ENCODE peak calls at places on chromosome 22, in ten cellular contexts. One of them, this sample, is unnamed.

GRCh38 chr22:29314537-29315285 is 786 bp downstream of the RASL10A start:
- DNase-seq in hepatocyte: no peak
- DNase-seq in HTR-8/SVneo: no peak
- DNase-seq in fibroblast of the conjunctiva: no peak
- DNase-seq in GM12878: no peak
- DNase-seq in NCI-H524: no peak
- DNase-seq in pulmonary artery endothelial cell: no peak
- DNase-seq in iPS DF 19.7: no peak
- DNase-seq in kidney epithelial cell: no peak
- DNase-seq in substantia nigra: no peak
- DNase-seq in this sample: no peak

GRCh38 chr22:35631597-35631996 is 14.5 kb upstream of the MB start:
- DNase-seq in substantia nigra: no peak
- DNase-seq in kidney epithelial cell: no peak
- DNase-seq in GM12878: no peak
- DNase-seq in hepatocyte: peak
- DNase-seq in HTR-8/SVneo: no peak
- DNase-seq in NCI-H524: peak
- DNase-seq in pulmonary artery endothelial cell: no peak
- DNase-seq in iPS DF 19.7: no peak
- DNase-seq in fibroblast of the conjunctiva: no peak
- DNase-seq in this sample: no peak

GRCh38 chr22:35065796-35066218 is at the start of gene ISX:
- DNase-seq in hepatocyte: peak
- DNase-seq in fibroblast of the conjunctiva: no peak
- DNase-seq in iPS DF 19.7: no peak
- DNase-seq in HTR-8/SVneo: no peak
- DNase-seq in NCI-H524: no peak
- DNase-seq in kidney epithelial cell: no peak
- DNase-seq in substantia nigra: no peak
- DNase-seq in pulmonary artery endothelial cell: no peak
- DNase-seq in GM12878: no peak
- DNase-seq in this sample: no peak

GRCh38 chr22:40176921-40177737 is 596 bp upstream of the TNRC6B start:
- DNase-seq in kidney epithelial cell: no peak
- DNase-seq in GM12878: peak
- DNase-seq in NCI-H524: no peak
- DNase-seq in fibroblast of the conjunctiva: peak
- DNase-seq in hepatocyte: peak
- DNase-seq in pulmonary artery endothelial cell: no peak
- DNase-seq in iPS DF 19.7: peak
- DNase-seq in HTR-8/SVneo: no peak
- DNase-seq in substantia nigra: no peak
- DNase-seq in this sample: peak

GRCh38 chr22:31567196-31567595 is 70.9 kb downstream of the SFI1 start:
- DNase-seq in iPS DF 19.7: no peak
- DNase-seq in pulmonary artery endothelial cell: no peak
- DNase-seq in substantia nigra: no peak
- DNase-seq in hepatocyte: no peak
- DNase-seq in GM12878: no peak
- DNase-seq in kidney epithelial cell: no peak
- DNase-seq in NCI-H524: no peak
- DNase-seq in HTR-8/SVneo: no peak
- DNase-seq in fibroblast of the conjunctiva: no peak
- DNase-seq in this sample: no peak

GRCh38 chr22:42185915-42186439 is 55.4 kb upstream of the CYP2D6 start:
- DNase-seq in fibroblast of the conjunctiva: no peak
- DNase-seq in kidney epithelial cell: no peak
- DNase-seq in hepatocyte: no peak
- DNase-seq in iPS DF 19.7: no peak
- DNase-seq in GM12878: no peak
- DNase-seq in substantia nigra: no peak
- DNase-seq in NCI-H524: no peak
- DNase-seq in HTR-8/SVneo: no peak
- DNase-seq in pulmonary artery endothelial cell: no peak
- DNase-seq in this sample: no peak

GRCh38 chr22:19234126-19234896 is 55.8 kb upstream of the SLC25A1 start:
- DNase-seq in substantia nigra: no peak
- DNase-seq in hepatocyte: no peak
- DNase-seq in iPS DF 19.7: no peak
- DNase-seq in pulmonary artery endothelial cell: no peak
- DNase-seq in fibroblast of the conjunctiva: no peak
- DNase-seq in HTR-8/SVneo: no peak
- DNase-seq in NCI-H524: no peak
- DNase-seq in kidney epithelial cell: no peak
- DNase-seq in GM12878: no peak
- DNase-seq in this sample: no peak

GRCh38 chr22:27456696-27457503 is 344.7 kb downstream of the MN1 start:
- DNase-seq in kidney epithelial cell: peak
- DNase-seq in fibroblast of the conjunctiva: peak
- DNase-seq in pulmonary artery endothelial cell: no peak
- DNase-seq in HTR-8/SVneo: peak
- DNase-seq in NCI-H524: no peak
- DNase-seq in substantia nigra: no peak
- DNase-seq in GM12878: no peak
- DNase-seq in iPS DF 19.7: no peak
- DNase-seq in hepatocyte: peak
- DNase-seq in this sample: peak

GRCh38 chr22:31631381-31631780 is 30.6 kb downstream of the PISD start:
- DNase-seq in NCI-H524: no peak
- DNase-seq in GM12878: no peak
- DNase-seq in HTR-8/SVneo: no peak
- DNase-seq in pulmonary artery endothelial cell: no peak
- DNase-seq in substantia nigra: no peak
- DNase-seq in fibroblast of the conjunctiva: no peak
- DNase-seq in kidney epithelial cell: no peak
- DNase-seq in hepatocyte: no peak
- DNase-seq in iPS DF 19.7: no peak
- DNase-seq in this sample: no peak

GRCh38 chr22:35192121-35192918 is 65.0 kb upstream of the HMGXB4 start:
- DNase-seq in iPS DF 19.7: no peak
- DNase-seq in HTR-8/SVneo: no peak
- DNase-seq in fibroblast of the conjunctiva: no peak
- DNase-seq in NCI-H524: no peak
- DNase-seq in kidney epithelial cell: no peak
- DNase-seq in substantia nigra: no peak
- DNase-seq in pulmonary artery endothelial cell: no peak
- DNase-seq in hepatocyte: no peak
- DNase-seq in GM12878: no peak
- DNase-seq in this sample: peak

GRCh38 chr22:45579306-45579705 is 76.6 kb downstream of the FBLN1 start:
- DNase-seq in hepatocyte: peak
- DNase-seq in pulmonary artery endothelial cell: no peak
- DNase-seq in GM12878: no peak
- DNase-seq in HTR-8/SVneo: no peak
- DNase-seq in kidney epithelial cell: peak
- DNase-seq in iPS DF 19.7: no peak
- DNase-seq in fibroblast of the conjunctiva: no peak
- DNase-seq in NCI-H524: no peak
- DNase-seq in substantia nigra: no peak
- DNase-seq in this sample: no peak

GRCh38 chr22:25690798-25691197 is 51.2 kb upstream of the MYO18B start:
- DNase-seq in GM12878: no peak
- DNase-seq in pulmonary artery endothelial cell: no peak
- DNase-seq in HTR-8/SVneo: no peak
- DNase-seq in NCI-H524: no peak
- DNase-seq in kidney epithelial cell: no peak
- DNase-seq in substantia nigra: no peak
- DNase-seq in iPS DF 19.7: no peak
- DNase-seq in hepatocyte: no peak
- DNase-seq in fibroblast of the conjunctiva: no peak
- DNase-seq in this sample: no peak

GRCh38 chr22:18152519-18152918 is 2.5 kb downstream of the USP18 start:
- DNase-seq in NCI-H524: no peak
- DNase-seq in substantia nigra: no peak
- DNase-seq in GM12878: peak
- DNase-seq in pulmonary artery endothelial cell: no peak
- DNase-seq in iPS DF 19.7: no peak
- DNase-seq in kidney epithelial cell: no peak
- DNase-seq in fibroblast of the conjunctiva: no peak
- DNase-seq in HTR-8/SVneo: no peak
- DNase-seq in hepatocyte: no peak
- DNase-seq in this sample: no peak

GRCh38 chr22:37418627-37419369 is 8.5 kb downstream of the ELFN2 start:
- DNase-seq in substantia nigra: no peak
- DNase-seq in kidney epithelial cell: no peak
- DNase-seq in iPS DF 19.7: no peak
- DNase-seq in HTR-8/SVneo: no peak
- DNase-seq in NCI-H524: no peak
- DNase-seq in fibroblast of the conjunctiva: no peak
- DNase-seq in pulmonary artery endothelial cell: no peak
- DNase-seq in hepatocyte: no peak
- DNase-seq in GM12878: no peak
- DNase-seq in this sample: no peak

GRCh38 chr22:29117799-29118477 is 45.1 kb downstream of the KREMEN1 start:
- DNase-seq in NCI-H524: no peak
- DNase-seq in iPS DF 19.7: no peak
- DNase-seq in fibroblast of the conjunctiva: peak
- DNase-seq in kidney epithelial cell: no peak
- DNase-seq in pulmonary artery endothelial cell: no peak
- DNase-seq in GM12878: no peak
- DNase-seq in substantia nigra: no peak
- DNase-seq in hepatocyte: no peak
- DNase-seq in HTR-8/SVneo: no peak
- DNase-seq in this sample: no peak

GRCh38 chr22:20578192-20578591 is 70.8 kb downstream of the MED15 start:
- DNase-seq in NCI-H524: no peak
- DNase-seq in hepatocyte: no peak
- DNase-seq in fibroblast of the conjunctiva: no peak
- DNase-seq in pulmonary artery endothelial cell: no peak
- DNase-seq in GM12878: no peak
- DNase-seq in HTR-8/SVneo: no peak
- DNase-seq in substantia nigra: no peak
- DNase-seq in kidney epithelial cell: no peak
- DNase-seq in iPS DF 19.7: no peak
- DNase-seq in this sample: no peak

GRCh38 chr22:20579273-20580120 is 72.1 kb downstream of the MED15 start:
- DNase-seq in iPS DF 19.7: no peak
- DNase-seq in GM12878: no peak
- DNase-seq in substantia nigra: no peak
- DNase-seq in kidney epithelial cell: no peak
- DNase-seq in NCI-H524: no peak
- DNase-seq in hepatocyte: no peak
- DNase-seq in pulmonary artery endothelial cell: no peak
- DNase-seq in HTR-8/SVneo: no peak
- DNase-seq in fibroblast of the conjunctiva: no peak
- DNase-seq in this sample: no peak

GRCh38 chr22:23621082-23621780 is 10.9 kb downstream of the DRICH1 start:
- DNase-seq in iPS DF 19.7: no peak
- DNase-seq in GM12878: no peak
- DNase-seq in kidney epithelial cell: no peak
- DNase-seq in fibroblast of the conjunctiva: no peak
- DNase-seq in substantia nigra: no peak
- DNase-seq in hepatocyte: peak
- DNase-seq in HTR-8/SVneo: no peak
- DNase-seq in pulmonary artery endothelial cell: no peak
- DNase-seq in NCI-H524: no peak
- DNase-seq in this sample: no peak

GRCh38 chr22:45344339-45344738 is 34.6 kb downstream of the FAM118A start:
- DNase-seq in pulmonary artery endothelial cell: no peak
- DNase-seq in fibroblast of the conjunctiva: no peak
- DNase-seq in HTR-8/SVneo: no peak
- DNase-seq in hepatocyte: peak
- DNase-seq in substantia nigra: no peak
- DNase-seq in kidney epithelial cell: no peak
- DNase-seq in iPS DF 19.7: peak
- DNase-seq in NCI-H524: no peak
- DNase-seq in GM12878: no peak
- DNase-seq in this sample: no peak

GRCh38 chr22:30444632-30445437 is 19.3 kb downstream of the MTFP1 start:
- DNase-seq in NCI-H524: peak
- DNase-seq in kidney epithelial cell: no peak
- DNase-seq in fibroblast of the conjunctiva: no peak
- DNase-seq in GM12878: no peak
- DNase-seq in iPS DF 19.7: no peak
- DNase-seq in substantia nigra: no peak
- DNase-seq in hepatocyte: peak
- DNase-seq in pulmonary artery endothelial cell: no peak
- DNase-seq in HTR-8/SVneo: peak
- DNase-seq in this sample: no peak